ENCODE peak calls at places on chromosomes 6 and 20, in four cellular contexts. One of them, this sample, is unnamed.

GRCh38 chr6:137677714-137678113 is 183.5 kb upstream of the OLIG3 start:
- DNase-seq in colonic mucosa: no peak
- DNase-seq in A549: no peak
- DNase-seq in HL-60: peak; percentile 30
- DNase-seq in this sample: peak; percentile 76

GRCh38 chr6:158803733-158804143 is 15.4 kb downstream of the EZR start:
- DNase-seq in colonic mucosa: no peak
- DNase-seq in A549: no peak
- DNase-seq in HL-60: no peak
- DNase-seq in this sample: no peak

GRCh38 chr6:143581835-143582480 is 70.4 kb upstream of the FUCA2 start:
- DNase-seq in colonic mucosa: no peak
- DNase-seq in A549: no peak
- DNase-seq in HL-60: no peak
- DNase-seq in this sample: no peak

GRCh38 chr6:111487656-111488055 is 4.6 kb upstream of the REV3L start:
- DNase-seq in colonic mucosa: no peak
- DNase-seq in A549: no peak
- DNase-seq in HL-60: peak; percentile 85
- DNase-seq in this sample: no peak

GRCh38 chr6:170449835-170450753 is 103.0 kb downstream of the PSMB1 start:
- DNase-seq in colonic mucosa: no peak
- DNase-seq in A549: no peak
- DNase-seq in HL-60: no peak
- DNase-seq in this sample: no peak

GRCh38 chr20:51594206-51594998 is 51.9 kb upstream of the NFATC2 start:
- DNase-seq in colonic mucosa: no peak
- DNase-seq in A549: no peak
- DNase-seq in HL-60: no peak
- DNase-seq in this sample: no peak

GRCh38 chr20:25547063-25547462 is 38.3 kb downstream of the NINL start:
- DNase-seq in colonic mucosa: no peak
- DNase-seq in A549: no peak
- DNase-seq in HL-60: no peak
- DNase-seq in this sample: no peak

GRCh38 chr20:46629341-46629740 is 21.9 kb downstream of the SLC13A3 start:
- DNase-seq in colonic mucosa: no peak
- DNase-seq in A549: no peak
- DNase-seq in HL-60: no peak
- DNase-seq in this sample: no peak

This sample was measured in CD14-positive monocyte.